ENCODE peak calls at places on chromosome 12, in four cellular contexts. J is dorsolateral prefrontal cortex, N is GM23338, K is tibial nerve. D is an unnamed sample.
A peak's percentile ranks its signal among the peaks of the same experiment; 100 is the strongest.

GRCh38 chr12:117901631-117902030 is 67.2 kb downstream of the KSR2 start:
- DNase-seq in N (no peak), J (no peak), K (no peak), D (no peak)

GRCh38 chr12:11707535-11707934 is 58.1 kb downstream of the ETV6 start:
- DNase-seq in N (no peak), K (no peak), J (no peak), D (no peak)

GRCh38 chr12:53737951-53738833 is 10.9 kb upstream of the CALCOCO1 start:
- DNase-seq in N (peak; percentile 83), K (no peak), J (peak; percentile 57), D (no peak)

GRCh38 chr12:88334271-88334670 is 192.2 kb downstream of the TMTC3 start:
- DNase-seq in K (peak; percentile 57), N (peak; percentile 43), J (no peak), D (no peak)

GRCh38 chr12:92897844-92898243 is 31.3 kb downstream of the EEA1 start:
- DNase-seq in K (no peak), J (no peak), N (no peak), D (no peak)

GRCh38 chr12:54419088-54419887 is at the start of gene ITGA5:
- DNase-seq in J (no peak), K (peak; percentile 73), N (peak; percentile 73), D (no peak)

GRCh38 chr12:120119395-120119973 is 2.9 kb upstream of the RAB35 start:
- DNase-seq in J (no peak), K (no peak), N (no peak), D (no peak)

GRCh38 chr12:132530851-132531250 is 40.9 kb downstream of the FBRSL1 start:
- DNase-seq in N (no peak), J (no peak), K (no peak), D (no peak)

GRCh38 chr12:27705263-27705662 is 5.4 kb upstream of the MRPS35 start:
- DNase-seq in K (no peak), N (peak; percentile 77), J (no peak), D (no peak)

GRCh38 chr12:38904932-38905479 is 385 bp downstream of the CPNE8 start:
- DNase-seq in N (peak; percentile 86), K (peak; percentile 79), J (no peak), D (no peak)

GRCh38 chr12:88298761-88299242 is 156.7 kb downstream of the TMTC3 start:
- DNase-seq in K (no peak), N (peak; percentile 13), J (no peak), D (peak; percentile 85)

GRCh38 chr12:116261525-116262100 is 15.9 kb downstream of the MED13L start:
- DNase-seq in N (no peak), K (no peak), J (no peak), D (no peak)

GRCh38 chr12:5716221-5716620 is 228.8 kb downstream of the ANO2 start:
- DNase-seq in N (no peak), K (no peak), J (no peak), D (peak; percentile 18)

GRCh38 chr12:128856035-128856790 is 2.9 kb downstream of the GLT1D1 start:
- DNase-seq in J (no peak), K (no peak), N (no peak), D (no peak)

GRCh38 chr12:128852885-128853284 is 393 bp upstream of the GLT1D1 start:
- DNase-seq in N (no peak), K (no peak), J (no peak), D (no peak)

GRCh38 chr12:128852026-128852725 is 1.1 kb upstream of the GLT1D1 start:
- DNase-seq in J (no peak), K (no peak), N (no peak), D (no peak)

GRCh38 chr12:128850400-128850799 is 2.9 kb upstream of the GLT1D1 start:
- DNase-seq in K (no peak), N (no peak), J (no peak), D (no peak)

GRCh38 chr12:128853321-128854197 is at the start of gene GLT1D1:
- DNase-seq in N (peak; percentile 33), J (peak; percentile 50), K (no peak), D (no peak)
- H3K4me3 ChIP-seq in N (peak within 1 kb of the TSS; percentile 60), J (peak within 1 kb of the TSS; percentile 49), K (no peak within 1 kb of the TSS), D (no peak within 1 kb of the TSS)

GRCh38 chr12:203462-204260 is 10.3 kb downstream of the SLC6A12 start:
- DNase-seq in N (peak; percentile 62), J (peak; percentile 69), K (no peak), D (no peak)
- H3K4me3 ChIP-seq in N (peak overlapping the region; percentile 75), J (peak overlapping the region; percentile 39), K (peak overlapping the region; percentile 15), D (no peak overlapping the region)

DNA sequence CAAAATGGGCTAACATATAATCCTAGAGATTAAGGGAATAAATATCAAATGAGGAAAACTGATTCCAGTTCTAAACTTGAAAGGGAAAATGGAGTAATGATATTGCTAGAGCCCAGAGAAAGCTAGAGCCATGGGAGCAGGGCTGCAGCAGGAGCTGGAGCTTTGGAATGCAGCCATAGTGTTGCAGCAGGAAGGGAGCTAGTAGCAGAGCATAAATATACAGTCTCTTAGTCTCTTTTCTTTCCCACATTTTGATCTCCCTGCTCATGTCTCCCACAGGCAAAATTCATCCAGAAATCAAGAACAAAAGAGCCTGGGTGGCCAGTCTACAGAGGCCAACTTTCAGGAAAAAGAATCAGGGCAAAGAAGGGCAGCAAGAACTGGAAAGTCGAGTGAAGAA is 253.7 kb downstream of the ATXN7L3B start:
- DNase-seq in J (no peak), N (peak; percentile 41), K (no peak), D (no peak)
- H3K4me3 ChIP-seq in J (no peak overlapping the region), N (no peak overlapping the region), K (no peak overlapping the region), D (no peak overlapping the region)

GRCh38 chr12:14982562-14982961 is 9.7 kb downstream of the PDE6H start:
- DNase-seq in J (no peak), K (no peak), N (no peak), D (no peak)

GRCh38 chr12:14979468-14979867 is 6.6 kb downstream of the PDE6H start:
- DNase-seq in N (no peak), J (no peak), K (no peak), D (no peak)

GRCh38 chr12:14982986-14983385 is 10.1 kb downstream of the PDE6H start:
- DNase-seq in K (no peak), J (no peak), N (no peak), D (no peak)

GRCh38 chr12:14984036-14984435 is 11.2 kb downstream of the PDE6H start:
- DNase-seq in K (no peak), N (no peak), J (no peak), D (no peak)

DNA sequence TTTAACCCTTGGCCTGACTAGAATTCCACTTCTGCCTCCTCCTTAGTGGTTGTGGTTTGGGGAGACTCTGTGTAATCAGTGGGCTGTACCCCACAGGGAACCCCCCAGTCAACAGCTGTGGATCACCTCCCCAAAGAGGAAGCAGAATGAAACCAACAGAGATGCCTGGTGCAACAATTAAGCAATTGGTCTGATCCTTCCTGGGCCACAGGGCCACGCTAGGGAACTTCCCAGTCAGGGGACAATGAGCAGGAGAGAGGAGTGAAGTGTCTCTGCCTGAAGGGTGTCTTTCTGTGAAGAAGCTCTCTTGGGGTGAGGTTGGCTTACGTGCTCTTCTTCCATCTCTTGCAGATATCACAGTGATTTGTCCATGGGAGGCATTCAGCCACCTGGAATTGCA is 8.2 kb downstream of the PDE6H start:
- DNase-seq in K (no peak), J (no peak), N (no peak), D (no peak)
- H3K4me3 ChIP-seq in K (no peak overlapping the region), J (no peak overlapping the region), N (no peak overlapping the region), D (no peak overlapping the region)

DNA sequence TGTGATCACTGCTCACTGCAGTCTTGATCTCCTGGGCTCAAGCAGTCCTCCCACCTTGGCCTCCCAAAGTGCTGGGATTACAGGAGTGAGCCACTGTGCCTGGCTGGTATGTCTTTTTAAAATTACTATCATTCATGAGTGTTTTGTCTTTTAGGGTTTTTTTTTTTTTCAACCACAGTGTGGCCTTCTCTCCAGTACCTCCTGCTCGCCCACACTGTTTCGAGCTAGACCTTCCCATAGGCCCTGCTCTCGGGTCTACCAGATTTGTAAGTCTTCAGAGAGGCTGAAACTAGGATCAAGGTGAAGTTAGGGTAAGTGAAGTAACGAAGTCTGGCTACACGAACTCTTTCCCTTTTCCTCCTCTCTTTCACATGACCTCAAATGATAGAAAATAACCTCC is 1.5 kb downstream of the BIN2 start:
- DNase-seq in J (no peak), N (no peak), K (no peak), D (no peak)
- H3K4me3 ChIP-seq in J (no peak overlapping the region), N (no peak overlapping the region), K (no peak overlapping the region), D (no peak overlapping the region)

DNA sequence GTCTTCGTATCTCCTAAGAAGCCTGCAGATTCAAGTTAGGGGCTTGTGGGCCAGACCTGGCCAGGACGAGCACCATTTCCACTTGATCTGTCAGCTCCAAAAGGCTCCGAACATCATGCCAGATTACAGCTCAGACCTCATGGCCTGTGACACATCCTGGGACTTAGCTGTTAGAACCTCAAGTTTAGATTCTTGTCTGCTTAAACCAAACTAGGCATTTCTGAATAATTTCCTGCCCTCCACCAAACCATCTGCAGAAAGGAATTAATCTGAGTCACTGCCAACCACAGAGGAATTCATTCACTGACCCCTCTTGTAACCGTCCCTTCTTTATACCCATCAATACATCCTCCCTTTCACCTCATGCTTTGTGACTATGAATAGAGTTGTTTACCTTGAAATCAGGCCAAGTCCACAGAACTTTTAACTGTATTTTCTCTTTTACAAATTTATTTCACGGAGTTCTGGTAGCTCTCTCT is 120.3 kb downstream of the FBXL14 start:
- DNase-seq in J (no peak), N (peak; percentile 27), K (no peak), D (peak; percentile 97)
- H3K4me3 ChIP-seq in J (no peak overlapping the region), N (no peak overlapping the region), K (no peak overlapping the region), D (peak overlapping the region; percentile 22)

GRCh38 chr12:9027156-9027555 is 37.8 kb downstream of the KLRG1 start:
- DNase-seq in J (no peak), N (no peak), K (no peak), D (no peak)

GRCh38 chr12:9022592-9022991 is 33.2 kb downstream of the KLRG1 start:
- DNase-seq in J (no peak), N (no peak), K (no peak), D (no peak)

DNA sequence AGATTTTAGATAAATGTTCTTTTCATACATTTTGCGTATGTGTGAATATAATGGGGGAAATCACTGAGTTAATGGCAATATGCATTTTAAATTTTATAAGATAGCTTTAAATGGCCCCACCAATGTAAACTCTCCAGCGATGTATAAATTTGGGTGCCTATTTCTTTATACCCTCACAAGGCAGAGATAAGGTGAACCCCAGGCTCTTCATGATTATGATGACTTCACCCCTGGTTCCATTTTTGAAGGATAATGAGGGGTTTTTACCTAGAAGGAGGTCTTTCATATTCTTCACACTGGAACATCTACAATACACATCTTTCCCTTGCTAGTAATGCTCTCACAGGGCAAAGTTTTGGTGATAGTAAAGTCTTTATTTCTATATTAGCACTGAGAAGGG is 35.2 kb downstream of the KLRG1 start:
- DNase-seq in N (no peak), K (no peak), J (no peak), D (no peak)
- H3K4me3 ChIP-seq in N (no peak overlapping the region), K (no peak overlapping the region), J (no peak overlapping the region), D (no peak overlapping the region)